ENCODE peak calls at places on chromosomes 7 and 10, in nine cellular contexts. One of them, this sample, is unnamed.

GRCh38 chr7:153258686-153259085 is 499.1 kb downstream of the ACTR3B start:
- DNase-seq in DND-41: no peak
- DNase-seq in uterus: no peak
- DNase-seq in left ventricle myocardium inferior: no peak
- DNase-seq in stomach: no peak
- DNase-seq in A549: no peak
- DNase-seq in astrocyte: no peak
- DNase-seq in brain microvascular endothelial cell: no peak
- DNase-seq in lower lobe of right lung: no peak
- DNase-seq in this sample: no peak

GRCh38 chr7:27581906-27582305 is 80.8 kb downstream of the HIBADH start:
- DNase-seq in DND-41: no peak
- DNase-seq in uterus: no peak
- DNase-seq in left ventricle myocardium inferior: no peak
- DNase-seq in stomach: no peak
- DNase-seq in A549: no peak
- DNase-seq in astrocyte: no peak
- DNase-seq in brain microvascular endothelial cell: no peak
- DNase-seq in lower lobe of right lung: no peak
- DNase-seq in this sample: no peak

GRCh38 chr7:31699050-31699449 is 12.0 kb downstream of the PPP1R17 start:
- DNase-seq in DND-41: no peak
- DNase-seq in uterus: no peak
- DNase-seq in left ventricle myocardium inferior: no peak
- DNase-seq in stomach: no peak
- DNase-seq in A549: no peak
- DNase-seq in astrocyte: no peak
- DNase-seq in brain microvascular endothelial cell: no peak
- DNase-seq in lower lobe of right lung: no peak
- DNase-seq in this sample: no peak

GRCh38 chr7:18040196-18040595 is 12.6 kb upstream of the PRPS1L1 start:
- DNase-seq in DND-41: no peak
- DNase-seq in uterus: no peak
- DNase-seq in left ventricle myocardium inferior: no peak
- DNase-seq in stomach: no peak
- DNase-seq in A549: no peak
- DNase-seq in astrocyte: peak
- DNase-seq in brain microvascular endothelial cell: peak
- DNase-seq in lower lobe of right lung: no peak
- DNase-seq in this sample: no peak

GRCh38 chr7:46558482-46559193 is 637.6 kb upstream of the IGFBP3 start:
- DNase-seq in DND-41: no peak
- DNase-seq in uterus: no peak
- DNase-seq in left ventricle myocardium inferior: no peak
- DNase-seq in stomach: no peak
- DNase-seq in A549: peak
- DNase-seq in astrocyte: peak
- DNase-seq in brain microvascular endothelial cell: peak
- DNase-seq in lower lobe of right lung: no peak
- DNase-seq in this sample: no peak

GRCh38 chr7:158289761-158290523 is 297.7 kb downstream of the PTPRN2 start:
- DNase-seq in DND-41: no peak
- DNase-seq in uterus: no peak
- DNase-seq in left ventricle myocardium inferior: no peak
- DNase-seq in stomach: peak
- DNase-seq in A549: no peak
- DNase-seq in astrocyte: no peak
- DNase-seq in brain microvascular endothelial cell: no peak
- DNase-seq in lower lobe of right lung: no peak
- DNase-seq in this sample: no peak

GRCh38 chr7:132437730-132438129 is 138.5 kb downstream of the PLXNA4 start:
- DNase-seq in DND-41: peak
- DNase-seq in uterus: no peak
- DNase-seq in left ventricle myocardium inferior: no peak
- DNase-seq in stomach: no peak
- DNase-seq in A549: no peak
- DNase-seq in astrocyte: no peak
- DNase-seq in brain microvascular endothelial cell: no peak
- DNase-seq in lower lobe of right lung: no peak
- DNase-seq in this sample: no peak

GRCh38 chr10:3045471-3046209 is 21.7 kb upstream of the PFKP start:
- DNase-seq in DND-41: no peak
- DNase-seq in uterus: peak
- DNase-seq in left ventricle myocardium inferior: peak
- DNase-seq in stomach: peak
- DNase-seq in A549: peak
- DNase-seq in astrocyte: peak
- DNase-seq in brain microvascular endothelial cell: peak
- DNase-seq in lower lobe of right lung: peak
- DNase-seq in this sample: no peak

GRCh38 chr7:133429371-133429770 is 176.5 kb downstream of the EXOC4 start:
- DNase-seq in DND-41: no peak
- DNase-seq in uterus: no peak
- DNase-seq in left ventricle myocardium inferior: no peak
- DNase-seq in stomach: no peak
- DNase-seq in A549: no peak
- DNase-seq in astrocyte: no peak
- DNase-seq in brain microvascular endothelial cell: no peak
- DNase-seq in lower lobe of right lung: no peak
- DNase-seq in this sample: no peak

GRCh38 chr7:149685455-149685854 is 87.9 kb downstream of the ZNF467 start:
- DNase-seq in DND-41: no peak
- DNase-seq in uterus: no peak
- DNase-seq in left ventricle myocardium inferior: no peak
- DNase-seq in stomach: no peak
- DNase-seq in A549: peak
- DNase-seq in astrocyte: no peak
- DNase-seq in brain microvascular endothelial cell: no peak
- DNase-seq in lower lobe of right lung: no peak
- DNase-seq in this sample: no peak

GRCh38 chr10:90857635-90858488 is at the start of gene HTR7:
- DNase-seq in DND-41: peak
- DNase-seq in uterus: peak
- DNase-seq in left ventricle myocardium inferior: peak
- DNase-seq in stomach: peak
- DNase-seq in A549: peak
- DNase-seq in astrocyte: no peak
- DNase-seq in brain microvascular endothelial cell: peak
- DNase-seq in lower lobe of right lung: peak
- DNase-seq in this sample: peak

GRCh38 chr10:120575411-120575810 is 118.4 kb downstream of the PLPP4 start:
- DNase-seq in DND-41: no peak
- DNase-seq in uterus: no peak
- DNase-seq in left ventricle myocardium inferior: no peak
- DNase-seq in stomach: no peak
- DNase-seq in A549: no peak
- DNase-seq in astrocyte: no peak
- DNase-seq in brain microvascular endothelial cell: no peak
- DNase-seq in lower lobe of right lung: no peak
- DNase-seq in this sample: no peak

GRCh38 chr10:107733731-107734130 is 569.2 kb upstream of the SORCS1 start:
- DNase-seq in DND-41: no peak
- DNase-seq in uterus: no peak
- DNase-seq in left ventricle myocardium inferior: no peak
- DNase-seq in stomach: no peak
- DNase-seq in A549: no peak
- DNase-seq in astrocyte: peak
- DNase-seq in brain microvascular endothelial cell: no peak
- DNase-seq in lower lobe of right lung: no peak
- DNase-seq in this sample: no peak

GRCh38 chr7:79377097-79377496 is 76.4 kb downstream of the MAGI2 start:
- DNase-seq in DND-41: no peak
- DNase-seq in uterus: no peak
- DNase-seq in left ventricle myocardium inferior: no peak
- DNase-seq in stomach: no peak
- DNase-seq in A549: no peak
- DNase-seq in astrocyte: no peak
- DNase-seq in brain microvascular endothelial cell: peak
- DNase-seq in lower lobe of right lung: no peak
- DNase-seq in this sample: no peak

GRCh38 chr10:97704341-97704740 is 9.2 kb upstream of the MARVELD1 start:
- DNase-seq in DND-41: no peak
- DNase-seq in uterus: no peak
- DNase-seq in left ventricle myocardium inferior: no peak
- DNase-seq in stomach: no peak
- DNase-seq in A549: no peak
- DNase-seq in astrocyte: no peak
- DNase-seq in brain microvascular endothelial cell: no peak
- DNase-seq in lower lobe of right lung: no peak
- DNase-seq in this sample: no peak

GRCh38 chr10:118523775-118524174 is 71.7 kb downstream of the PRLHR start:
- DNase-seq in DND-41: no peak
- DNase-seq in uterus: no peak
- DNase-seq in left ventricle myocardium inferior: no peak
- DNase-seq in stomach: no peak
- DNase-seq in A549: no peak
- DNase-seq in astrocyte: no peak
- DNase-seq in brain microvascular endothelial cell: no peak
- DNase-seq in lower lobe of right lung: no peak
- DNase-seq in this sample: no peak

GRCh38 chr10:114545071-114545470 is 113.0 kb downstream of the ABLIM1 start:
- DNase-seq in DND-41: no peak
- DNase-seq in uterus: no peak
- DNase-seq in left ventricle myocardium inferior: no peak
- DNase-seq in stomach: no peak
- DNase-seq in A549: no peak
- DNase-seq in astrocyte: peak
- DNase-seq in brain microvascular endothelial cell: no peak
- DNase-seq in lower lobe of right lung: no peak
- DNase-seq in this sample: no peak

GRCh38 chr10:126387041-126387908 is 1.0 kb downstream of the ADAM12 start:
- DNase-seq in DND-41: no peak
- DNase-seq in uterus: peak
- DNase-seq in left ventricle myocardium inferior: peak
- DNase-seq in stomach: peak
- DNase-seq in A549: peak
- DNase-seq in astrocyte: peak
- DNase-seq in brain microvascular endothelial cell: peak
- DNase-seq in lower lobe of right lung: peak
- DNase-seq in this sample: peak

GRCh38 chr10:32650246-32650655 is 204.3 kb downstream of the CCDC7 start:
- DNase-seq in DND-41: peak
- DNase-seq in uterus: no peak
- DNase-seq in left ventricle myocardium inferior: no peak
- DNase-seq in stomach: no peak
- DNase-seq in A549: no peak
- DNase-seq in astrocyte: no peak
- DNase-seq in brain microvascular endothelial cell: no peak
- DNase-seq in lower lobe of right lung: no peak
- DNase-seq in this sample: no peak
- TF ChIP-seq CTCF in DND-41: peak
- TF ChIP-seq CTCF in uterus: no peak
- TF ChIP-seq CTCF in left ventricle myocardium inferior: no peak
- TF ChIP-seq CTCF in stomach: no peak
- TF ChIP-seq CTCF in A549: no peak
- TF ChIP-seq CTCF in astrocyte: no peak
- TF ChIP-seq CTCF in brain microvascular endothelial cell: no peak
- TF ChIP-seq CTCF in lower lobe of right lung: no peak
- TF ChIP-seq CTCF in this sample: no peak

GRCh38 chr10:1467450-1467849 is 269.9 kb downstream of the ADARB2 start:
- DNase-seq in DND-41: no peak
- DNase-seq in uterus: no peak
- DNase-seq in left ventricle myocardium inferior: no peak
- DNase-seq in stomach: no peak
- DNase-seq in A549: no peak
- DNase-seq in astrocyte: no peak
- DNase-seq in brain microvascular endothelial cell: no peak
- DNase-seq in lower lobe of right lung: no peak
- DNase-seq in this sample: no peak
- H3K27ac ChIP-seq in DND-41: no peak
- H3K27ac ChIP-seq in uterus: no peak
- H3K27ac ChIP-seq in left ventricle myocardium inferior: no peak
- H3K27ac ChIP-seq in stomach: no peak
- H3K27ac ChIP-seq in A549: no peak
- H3K27ac ChIP-seq in astrocyte: no peak
- H3K27ac ChIP-seq in brain microvascular endothelial cell: no peak
- H3K27ac ChIP-seq in lower lobe of right lung: no peak
- H3K27ac ChIP-seq in this sample: no peak

DNA sequence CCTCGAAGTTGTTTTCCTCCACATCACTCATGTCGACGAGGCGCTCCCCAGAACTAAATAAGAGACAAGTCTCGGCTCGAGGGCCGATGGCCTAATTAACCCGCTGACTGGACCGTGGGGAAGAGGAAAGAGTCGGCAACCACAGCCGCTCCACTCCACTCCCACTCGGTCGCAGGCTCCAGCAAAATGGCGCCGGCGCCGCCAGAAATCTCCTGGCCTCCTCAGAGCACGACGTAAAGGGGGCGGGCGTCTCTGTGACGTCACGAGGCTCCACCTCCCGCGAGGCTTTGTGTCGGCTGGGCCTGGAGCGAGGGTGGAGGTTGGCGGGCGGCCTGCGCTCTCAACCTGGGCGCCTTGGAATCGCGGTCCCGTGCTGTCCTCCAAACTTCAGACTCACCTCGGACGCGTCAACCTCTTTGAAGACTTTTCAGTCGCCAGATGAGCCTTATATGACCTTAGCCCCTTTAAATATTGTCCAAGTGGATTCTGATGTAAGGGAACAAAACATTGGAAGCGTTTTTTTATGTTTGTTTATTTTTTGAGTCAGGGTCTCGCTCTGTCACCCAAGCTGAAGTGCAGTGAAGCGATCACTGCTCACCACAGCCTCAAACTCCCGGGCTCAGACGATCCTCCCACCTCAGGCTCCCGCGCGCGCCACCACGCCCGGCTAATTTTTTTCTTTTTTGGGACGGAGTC is at the start of gene TRA2A:
- DNase-seq in DND-41: peak
- DNase-seq in uterus: peak
- DNase-seq in left ventricle myocardium inferior: peak
- DNase-seq in stomach: peak
- DNase-seq in A549: peak
- DNase-seq in astrocyte: peak
- DNase-seq in brain microvascular endothelial cell: peak
- DNase-seq in lower lobe of right lung: peak
- DNase-seq in this sample: peak
- TF ChIP-seq CTCF in DND-41: no peak
- TF ChIP-seq CTCF in uterus: peak
- TF ChIP-seq CTCF in left ventricle myocardium inferior: no peak
- TF ChIP-seq CTCF in stomach: no peak
- TF ChIP-seq CTCF in A549: no peak
- TF ChIP-seq CTCF in astrocyte: no peak
- TF ChIP-seq CTCF in brain microvascular endothelial cell: no peak
- TF ChIP-seq CTCF in lower lobe of right lung: no peak
- TF ChIP-seq CTCF in this sample: no peak

DNA sequence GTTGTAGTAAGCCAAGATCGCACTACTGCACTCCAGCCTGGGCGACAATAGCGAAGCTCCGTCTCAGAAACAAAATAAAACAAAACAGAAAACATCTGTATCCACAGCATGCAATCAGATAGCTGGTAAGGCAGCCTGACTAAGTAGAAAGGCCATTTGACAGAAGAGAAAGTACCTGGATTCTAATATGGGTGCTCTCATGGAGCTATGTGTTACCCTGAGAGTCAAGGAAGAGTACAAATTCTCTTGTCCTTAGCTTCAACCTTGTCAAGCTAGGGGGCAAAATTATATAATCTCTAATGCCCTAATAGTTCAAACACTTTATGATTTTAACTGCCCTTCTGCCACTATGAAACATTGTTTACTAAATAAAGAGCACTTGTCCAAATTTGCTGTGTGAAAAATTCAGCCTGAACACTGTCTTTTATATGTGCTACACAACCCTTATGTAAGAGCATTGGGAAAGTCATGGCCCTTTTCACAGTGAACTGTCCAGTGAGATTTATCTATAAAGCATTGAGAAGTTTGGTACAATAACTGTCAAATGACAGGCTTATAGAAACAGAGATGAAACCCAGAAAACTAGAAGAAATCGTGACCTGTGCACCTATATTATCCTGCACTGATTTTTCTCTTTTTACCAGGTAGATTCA is 51.2 kb upstream of the PRKG1 start:
- DNase-seq in DND-41: no peak
- DNase-seq in uterus: no peak
- DNase-seq in left ventricle myocardium inferior: no peak
- DNase-seq in stomach: no peak
- DNase-seq in A549: no peak
- DNase-seq in astrocyte: no peak
- DNase-seq in brain microvascular endothelial cell: no peak
- DNase-seq in lower lobe of right lung: no peak
- DNase-seq in this sample: no peak
- H3K27ac ChIP-seq in DND-41: no peak
- H3K27ac ChIP-seq in uterus: peak
- H3K27ac ChIP-seq in left ventricle myocardium inferior: peak
- H3K27ac ChIP-seq in stomach: no peak
- H3K27ac ChIP-seq in A549: no peak
- H3K27ac ChIP-seq in astrocyte: no peak
- H3K27ac ChIP-seq in brain microvascular endothelial cell: no peak
- H3K27ac ChIP-seq in lower lobe of right lung: peak
- H3K27ac ChIP-seq in this sample: no peak